ENCODE peak calls at places on chromosomes 1 and 21, in four cellular contexts. Q is cardiac fibroblast, T is cardiac muscle cell, Y is PC-9. K is an unnamed sample.

GRCh38 chr1:68808351-68808750 is 311.5 kb upstream of the DEPDC1 start:
- DNase-seq in Q (peak; percentile 5), T (peak; percentile 14), Y (no peak), K (no peak)

GRCh38 chr1:37661401-37661800 is 26.7 kb upstream of the RSPO1 start:
- DNase-seq in Q (no peak), T (no peak), Y (peak; percentile 23), K (no peak)

GRCh38 chr1:16978589-16979474 is 1.6 kb downstream of the MFAP2 start:
- DNase-seq in Q (peak; percentile 95), T (no peak), Y (no peak), K (no peak)

GRCh38 chr1:153760440-153760839 is 14.8 kb upstream of the SLC27A3 start:
- DNase-seq in Q (peak; percentile 51), T (no peak), Y (no peak), K (no peak)

GRCh38 chr1:205578780-205579571 is 52.8 kb downstream of the ELK4 start:
- DNase-seq in Q (no peak), T (no peak), Y (peak; percentile 85), K (no peak)

GRCh38 chr1:234963180-234963903 is 165.3 kb downstream of the TOMM20 start:
- DNase-seq in Q (peak; percentile 82), T (no peak), Y (peak; percentile 90), K (peak; percentile 84)

GRCh38 chr1:89724369-89725015 is 91.6 kb downstream of the LRRC8C start:
- DNase-seq in Q (peak; percentile 33), T (no peak), Y (no peak), K (peak; percentile 22)

GRCh38 chr1:215160351-215160750 is 77.8 kb downstream of the KCNK2 start:
- DNase-seq in Q (no peak), T (no peak), Y (no peak), K (no peak)

GRCh38 chr1:175481126-175482071 is 262.0 kb downstream of the TNR start:
- DNase-seq in Q (peak; percentile 54), T (peak; percentile 22), Y (no peak), K (no peak)

GRCh38 chr1:225861834-225862580 is 20.2 kb downstream of the TMEM63A start:
- DNase-seq in Q (no peak), T (no peak), Y (no peak), K (no peak)

GRCh38 chr1:237851209-237851845 is 39.4 kb downstream of the ZP4 start:
- DNase-seq in Q (peak; percentile 39), T (peak; percentile 79), Y (peak; percentile 15), K (no peak)

GRCh38 chr1:174191255-174191906 is 32.1 kb downstream of the RABGAP1L start:
- DNase-seq in Q (peak; percentile 64), T (no peak), Y (no peak), K (no peak)

GRCh38 chr1:176073524-176074157 is 133.4 kb downstream of the COP1 start:
- DNase-seq in Q (peak; percentile 84), T (peak; percentile 85), Y (peak; percentile 12), K (no peak)

GRCh38 chr1:94929816-94930215 is 2.9 kb upstream of the CNN3 start:
- DNase-seq in Q (no peak), T (no peak), Y (no peak), K (no peak)

GRCh38 chr1:231122143-231122542 is 39.7 kb upstream of the TRIM67 start:
- DNase-seq in Q (no peak), T (no peak), Y (no peak), K (no peak)

GRCh38 chr1:209926045-209926444 is 12.0 kb upstream of the SYT14 start:
- DNase-seq in Q (peak; percentile 71), T (no peak), Y (peak; percentile 29), K (no peak)

GRCh38 chr1:116942344-116942743 is 32.6 kb downstream of the PTGFRN start:
- DNase-seq in Q (no peak), T (no peak), Y (no peak), K (no peak)

GRCh38 chr1:81032973-81033425 is 767.7 kb upstream of the ADGRL2 start:
- DNase-seq in Q (no peak), T (no peak), Y (no peak), K (no peak)

GRCh38 chr1:155137129-155137528 is 1.5 kb downstream of the SLC50A1 start:
- DNase-seq in Q (no peak), T (no peak), Y (no peak), K (no peak)

GRCh38 chr1:45266151-45266801 is 59.9 kb upstream of the ZSWIM5 start:
- DNase-seq in Q (peak; percentile 84), T (no peak), Y (peak; percentile 42), K (no peak)

GRCh38 chr21:37060296-37060695 is 12.6 kb downstream of the PIGP start:
- DNase-seq in Q (peak; percentile 94), T (peak; percentile 28), Y (peak; percentile 35), K (no peak)
- TF ChIP-seq CTCF in Q (no peak), T (peak; percentile 25), Y (no peak), K (no peak)

GRCh38 chr1:247548847-247549246 is at the start of gene GCSAML:
- DNase-seq in Q (no peak), T (no peak), Y (no peak), K (no peak)

GRCh38 chr1:247551716-247552115 is 2.8 kb downstream of the GCSAML start:
- DNase-seq in Q (peak; percentile 1), T (no peak), Y (no peak), K (no peak)

GRCh38 chr1:247552231-247552630 is 3.3 kb downstream of the GCSAML start:
- DNase-seq in Q (no peak), T (no peak), Y (no peak), K (no peak)

GRCh38 chr1:247548092-247548491 is 842 bp upstream of the GCSAML start:
- DNase-seq in Q (no peak), T (no peak), Y (no peak), K (no peak)
- TF ChIP-seq CTCF in Q (no peak), T (no peak), Y (no peak), K (no peak)

DNA sequence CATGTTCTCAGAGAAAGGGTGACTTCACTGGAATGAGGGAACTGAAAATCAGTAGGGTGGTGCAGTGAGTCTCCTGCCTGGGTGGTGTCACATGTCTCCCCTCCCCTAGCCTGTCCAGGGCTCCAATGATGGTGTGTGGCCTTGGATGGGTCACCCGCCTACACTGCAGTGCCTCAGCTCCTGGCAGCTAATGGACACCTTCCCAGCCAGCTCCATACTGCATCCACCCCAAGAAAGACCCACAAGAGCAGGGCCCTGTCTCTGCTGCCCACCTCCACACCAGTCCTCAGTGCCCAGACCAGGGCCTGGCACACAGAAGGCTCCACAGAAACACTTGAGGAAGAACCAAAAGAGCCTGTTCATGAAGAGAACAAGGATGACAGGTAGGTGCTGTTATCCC is 678.6 kb downstream of the MATN1 start:
- DNase-seq in Q (no peak), T (no peak), Y (no peak), K (no peak)
- TF ChIP-seq CTCF in Q (no peak), T (no peak), Y (no peak), K (no peak)

DNA sequence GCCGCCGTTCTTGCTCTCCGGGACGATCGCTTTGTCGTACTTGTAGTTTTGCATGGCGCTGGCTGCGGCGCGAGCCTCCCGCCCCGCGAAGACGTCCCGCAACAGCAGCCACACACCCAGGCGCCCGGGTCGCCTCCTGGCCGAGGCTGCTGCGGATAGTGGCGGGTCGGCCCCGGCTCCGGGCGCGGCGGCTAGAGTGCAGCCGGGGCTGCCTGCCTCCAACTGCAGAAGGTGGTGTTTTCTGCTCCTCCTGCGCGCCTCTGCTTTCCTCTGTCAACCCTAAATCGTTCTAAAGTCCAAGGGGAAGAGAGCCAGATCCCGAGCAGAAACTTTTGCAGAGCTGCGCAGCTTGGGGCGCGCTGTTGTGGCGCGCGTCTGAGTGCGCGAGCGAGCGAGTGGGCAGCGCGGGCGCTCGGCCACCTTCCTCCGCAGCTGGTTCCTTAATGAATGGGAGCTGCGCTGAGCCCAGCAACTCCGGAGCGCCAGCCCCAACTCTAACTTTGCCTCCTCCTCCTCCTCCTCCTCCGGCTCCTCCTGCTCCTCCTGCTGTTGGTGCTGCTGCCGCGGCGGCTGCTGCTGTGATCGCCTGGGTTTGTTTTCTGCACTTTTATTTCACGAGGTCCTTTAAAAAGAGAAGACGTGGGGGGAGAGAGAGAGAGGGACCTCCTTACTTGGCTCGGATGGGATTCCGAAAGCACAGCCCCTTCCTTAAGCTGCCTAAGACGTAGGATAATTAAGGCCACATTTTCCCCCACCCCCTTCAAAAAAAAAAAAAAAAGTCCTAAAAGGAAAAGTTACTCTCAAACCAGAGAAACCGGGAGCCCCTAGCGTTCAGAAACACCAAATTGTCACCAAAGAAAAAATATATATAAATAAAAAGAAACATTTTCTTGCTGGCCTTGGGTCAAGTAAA is at the start of gene PLPP3:
- DNase-seq in Q (peak; percentile 98), T (peak; percentile 87), Y (peak; percentile 86), K (peak; percentile 43)
- TF ChIP-seq CTCF in Q (peak; percentile 55), T (peak; percentile 61), Y (peak; percentile 65), K (no peak)

GRCh38 chr1:72636636-72637035 is 354.3 kb upstream of the NEGR1 start:
- DNase-seq in Q (no peak), T (no peak), Y (no peak), K (no peak)

GRCh38 chr1:72635719-72636118 is 353.4 kb upstream of the NEGR1 start:
- DNase-seq in Q (peak; percentile 15), T (no peak), Y (no peak), K (no peak)
- TF ChIP-seq CTCF in Q (no peak), T (no peak), Y (no peak), K (no peak)

DNA sequence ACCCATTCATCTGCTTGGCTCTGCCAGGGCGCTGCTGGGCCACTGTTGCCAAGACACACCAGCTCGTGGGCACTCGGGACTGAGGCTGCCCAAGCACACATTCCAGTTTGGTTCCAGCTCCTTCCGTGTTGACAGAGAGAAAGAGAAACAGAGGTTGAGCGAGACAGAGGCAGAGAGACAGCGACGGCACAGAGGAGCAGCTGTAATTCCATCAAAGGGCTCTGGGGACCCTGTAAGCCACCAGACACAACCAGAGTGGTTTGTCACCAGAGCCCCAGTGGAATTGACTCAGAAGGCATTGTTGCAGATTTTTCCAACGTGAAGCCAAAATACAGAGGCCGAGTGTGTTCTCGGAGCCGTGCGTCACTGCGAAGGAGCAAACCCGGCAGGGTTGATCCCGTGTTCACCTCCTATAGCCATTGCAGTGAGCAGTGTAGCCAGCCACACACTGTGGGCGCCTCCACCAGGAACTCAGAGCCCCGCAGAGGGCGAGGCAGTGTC is 33.5 kb downstream of the SYF2 start:
- DNase-seq in Q (no peak), T (peak; percentile 23), Y (no peak), K (no peak)
- TF ChIP-seq CTCF in Q (no peak), T (no peak), Y (no peak), K (no peak)

DNA sequence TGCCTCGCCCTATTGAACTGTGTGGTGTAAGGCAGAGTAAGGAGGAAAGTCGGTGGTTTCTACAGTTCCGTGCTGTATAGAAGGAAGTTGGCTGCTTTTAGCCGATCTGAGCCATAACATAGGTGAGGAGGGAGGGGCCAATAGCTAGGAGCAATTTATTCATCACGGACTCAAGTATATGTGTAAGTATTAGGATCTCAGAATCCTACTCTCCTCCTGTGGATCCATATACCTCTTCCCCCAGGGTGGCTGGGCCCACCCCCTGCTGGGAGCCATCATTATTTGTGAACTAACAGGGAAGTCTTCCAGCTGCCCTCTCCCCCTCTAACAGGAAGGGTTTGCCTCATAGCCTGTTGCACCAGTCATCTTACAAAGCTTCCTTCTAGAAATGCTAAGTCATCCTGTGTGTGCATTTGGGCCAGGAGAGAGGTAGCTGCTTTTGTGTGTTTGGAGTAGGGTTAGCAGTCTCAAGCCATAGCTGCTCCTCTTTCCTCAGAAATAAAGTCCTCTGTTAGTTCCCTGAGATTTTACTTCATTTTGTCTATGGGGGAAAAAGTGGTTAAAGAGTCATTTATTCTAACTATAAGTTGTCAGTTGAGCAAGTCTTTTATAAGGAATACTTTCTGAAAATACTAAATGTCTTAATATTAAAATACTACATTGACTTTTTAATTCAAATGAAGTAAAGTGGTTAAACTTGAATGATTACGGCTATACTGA is 14.9 kb upstream of the CENPS start:
- DNase-seq in Q (peak; percentile 92), T (no peak), Y (peak; percentile 87), K (no peak)
- TF ChIP-seq CTCF in Q (no peak), T (no peak), Y (no peak), K (no peak)

K was measured in activated B cell treated with CpG ODN at 0.5 μM for 24 hours.